ENCODE peak calls at places on chromosomes 4 and X, in four cellular contexts. J, K, B and Y are unnamed samples.

GRCh38 chr4:129972257-129972656 is 876.3 kb downstream of the C4orf33 start:
- DNase-seq in J (no peak), B (no peak), K (no peak), Y (no peak)

GRCh38 chr4:152727784-152728183 is 48.0 kb upstream of the TMEM154 start:
- DNase-seq in K (no peak), B (no peak), J (no peak), Y (no peak)

GRCh38 chr4:83083925-83084475 is 30.5 kb downstream of the PLAC8 start:
- DNase-seq in K (peak; percentile 87), B (no peak), J (no peak), Y (no peak)

GRCh38 chr4:154119317-154119716 is 330.4 kb upstream of the SFRP2 start:
- DNase-seq in B (no peak), K (no peak), J (peak; percentile 21), Y (no peak)

GRCh38 chr4:3321295-3321889 is 28.6 kb downstream of the RGS12 start:
- DNase-seq in J (no peak), K (no peak), B (no peak), Y (no peak)

GRCh38 chrX:21715825-21716224 is 42.1 kb downstream of the SMPX start:
- DNase-seq in K (no peak), J (no peak), B (no peak), Y (no peak)

GRCh38 chr4:15725608-15726007 is 22.7 kb downstream of the BST1 start:
- DNase-seq in J (no peak), B (no peak), K (no peak), Y (no peak)

GRCh38 chr4:38366997-38367396 is 297.0 kb upstream of the KLF3 start:
- DNase-seq in K (no peak), B (no peak), J (no peak), Y (no peak)

GRCh38 chr4:157514711-157515110 is 294.2 kb downstream of the GRIA2 start:
- DNase-seq in K (no peak), B (no peak), J (no peak), Y (no peak)

GRCh38 chrX:19889582-19890342 is 2.4 kb upstream of the SH3KBP1 start:
- DNase-seq in J (peak; percentile 74), B (peak; percentile 73), K (peak; percentile 33), Y (no peak)

GRCh38 chrX:50818986-50819385 is 5.0 kb upstream of the SHROOM4 start:
- DNase-seq in J (no peak), K (no peak), B (no peak), Y (no peak)